ENCODE peak calls at places on chromosomes 7 and 10, in four cellular contexts. K, Q, L and D are unnamed samples.

GRCh38 chr7:64174941-64175340 is 32.1 kb upstream of the ZNF735 start:
- DNase-seq in K (no peak), Q (no peak), L (no peak), D (no peak)

GRCh38 chr10:57362811-57363210 is 904.9 kb downstream of the IPMK start:
- DNase-seq in K (no peak), Q (no peak), L (no peak), D (no peak)

GRCh38 chr10:132493756-132494290 is 43.8 kb upstream of the INPP5A start:
- DNase-seq in K (no peak), Q (no peak), L (no peak), D (no peak)

GRCh38 chr7:118094044-118094443 is 89.9 kb upstream of the LSM8 start:
- DNase-seq in K (no peak), Q (no peak), L (no peak), D (no peak)

GRCh38 chr7:44193011-44193802 is 4.0 kb upstream of the GCK start:
- DNase-seq in K (no peak), Q (no peak), L (no peak), D (no peak)

GRCh38 chr7:102836206-102836938 is 76.4 kb upstream of the LRRC17 start:
- DNase-seq in K (no peak), Q (no peak), L (no peak), D (no peak)

GRCh38 chr10:91689731-91690168 is 56.9 kb upstream of the PPP1R3C start:
- DNase-seq in K (no peak), Q (peak), L (no peak), D (no peak)

GRCh38 chr7:5673125-5673524 is 108.3 kb downstream of the RNF216 start:
- DNase-seq in K (no peak), Q (no peak), L (no peak), D (no peak)

GRCh38 chr7:44043902-44044301 is 600 bp upstream of the DBNL start:
- DNase-seq in K (no peak), Q (no peak), L (no peak), D (no peak)

GRCh38 chr7:38327597-38327996 is 54.2 kb upstream of the TARP start:
- DNase-seq in K (no peak), Q (no peak), L (no peak), D (no peak)

GRCh38 chr10:89295597-89295996 is 6.2 kb upstream of the IFIT2 start:
- DNase-seq in K (no peak), Q (no peak), L (no peak), D (no peak)

GRCh38 chr7:6274743-6275142 is 2.3 kb upstream of the CYTH3 start:
- DNase-seq in K (no peak), Q (no peak), L (no peak), D (no peak)

GRCh38 chr10:15642095-15642494 is 77.6 kb downstream of the ITGA8 start:
- DNase-seq in K (no peak), Q (no peak), L (no peak), D (no peak)

GRCh38 chr7:157208758-157209413 is 70.2 kb downstream of the UBE3C start:
- DNase-seq in K (no peak), Q (no peak), L (no peak), D (no peak)

GRCh38 chr10:3033925-3034324 is 33.4 kb upstream of the PFKP start:
- DNase-seq in K (no peak), Q (no peak), L (no peak), D (no peak)

GRCh38 chr7:45026984-45027773 is 27.2 kb downstream of the CCM2 start:
- DNase-seq in K (no peak), Q (no peak), L (peak), D (peak)

GRCh38 chr10:77214799-77215198 is 422.8 kb downstream of the KCNMA1 start:
- DNase-seq in K (no peak), Q (no peak), L (no peak), D (no peak)

GRCh38 chr7:55587687-55588378 is 15.5 kb upstream of the VOPP1 start:
- DNase-seq in K (no peak), Q (no peak), L (no peak), D (no peak)

GRCh38 chr10:17348111-17349008 is 106.0 kb downstream of the ST8SIA6 start:
- DNase-seq in K (no peak), Q (peak), L (no peak), D (no peak)

GRCh38 chr10:119734396-119735332 is 8.8 kb downstream of the INPP5F start:
- DNase-seq in K (no peak), Q (no peak), L (no peak), D (no peak)

GRCh38 chr7:108650487-108650886 is 80.8 kb downstream of the DNAJB9 start:
- DNase-seq in K (no peak), Q (no peak), L (no peak), D (no peak)

GRCh38 chr7:82578430-82578829 is 134.9 kb upstream of the CACNA2D1 start:
- DNase-seq in K (no peak), Q (no peak), L (no peak), D (no peak)

GRCh38 chr10:109973430-109973829 is 34.4 kb upstream of the ADD3 start:
- DNase-seq in K (no peak), Q (no peak), L (no peak), D (no peak)

GRCh38 chr10:15585303-15585715 is 134.4 kb downstream of the ITGA8 start:
- DNase-seq in K (peak), Q (no peak), L (peak), D (peak)

GRCh38 chr10:116947838-116948529 is 57.0 kb downstream of the SHTN1 start:
- DNase-seq in K (no peak), Q (no peak), L (no peak), D (no peak)

GRCh38 chr7:157056246-157056645 is 45.8 kb upstream of the MNX1 start:
- DNase-seq in K (no peak), Q (no peak), L (no peak), D (no peak)

GRCh38 chr10:127882801-127883459 is 9.8 kb downstream of the CLRN3 start:
- DNase-seq in K (no peak), Q (no peak), L (no peak), D (no peak)

GRCh38 chr7:95097851-95098250 is 190.5 kb downstream of the PPP1R9A start:
- DNase-seq in K (no peak), Q (no peak), L (no peak), D (no peak)

GRCh38 chr10:45425628-45426563 is 51.9 kb downstream of the ALOX5 start:
- DNase-seq in K (no peak), Q (no peak), L (no peak), D (no peak)

GRCh38 chr7:126937196-126937595 is 315.5 kb downstream of the GRM8 start:
- DNase-seq in K (no peak), Q (no peak), L (no peak), D (no peak)

GRCh38 chr10:55203319-55203718 is 402.3 kb upstream of the PCDH15 start:
- DNase-seq in K (no peak), Q (no peak), L (no peak), D (no peak)

GRCh38 chr7:102117743-102118142 is 168.9 kb upstream of the SH2B2 start:
- DNase-seq in K (no peak), Q (no peak), L (no peak), D (no peak)

GRCh38 chr7:49763791-49764190 is 9.6 kb upstream of the VWC2 start:
- DNase-seq in K (no peak), Q (no peak), L (no peak), D (peak)

GRCh38 chr10:16602104-16602735 is 80.5 kb upstream of the C1QL3 start:
- DNase-seq in K (no peak), Q (no peak), L (no peak), D (no peak)

GRCh38 chr7:125899577-125899976 is 970.0 kb upstream of the POT1 start:
- DNase-seq in K (no peak), Q (no peak), L (no peak), D (no peak)

GRCh38 chr10:47380341-47381215 is 3.5 kb downstream of the ZNF488 start:
- DNase-seq in K (peak), Q (peak), L (no peak), D (no peak)

GRCh38 chr7:69620063-69620462 is 21.8 kb downstream of the AUTS2 start:
- DNase-seq in K (no peak), Q (no peak), L (no peak), D (no peak)

GRCh38 chr10:38103754-38104153 is 9.6 kb downstream of the ZNF37A start:
- DNase-seq in K (no peak), Q (no peak), L (no peak), D (no peak)

GRCh38 chr7:101645951-101646350 is 16.9 kb upstream of the MYL10 start:
- DNase-seq in K (no peak), Q (no peak), L (no peak), D (no peak)

GRCh38 chr7:47327698-47328391 is 254.1 kb downstream of the TNS3 start:
- DNase-seq in K (peak), Q (peak), L (no peak), D (no peak)

GRCh38 chr10:6048281-6049030 is 13.7 kb downstream of the IL2RA start:
- DNase-seq in K (no peak), Q (no peak), L (no peak), D (no peak)

GRCh38 chr10:6052247-6053221 is 9.6 kb downstream of the IL2RA start:
- DNase-seq in K (peak), Q (peak), L (peak), D (no peak)

GRCh38 chr10:6049031-6049400 is 13.2 kb downstream of the IL2RA start:
- DNase-seq in K (no peak), Q (no peak), L (no peak), D (no peak)

GRCh38 chr10:6053303-6053702 is 8.9 kb downstream of the IL2RA start:
- DNase-seq in K (no peak), Q (no peak), L (no peak), D (no peak)

DNA sequence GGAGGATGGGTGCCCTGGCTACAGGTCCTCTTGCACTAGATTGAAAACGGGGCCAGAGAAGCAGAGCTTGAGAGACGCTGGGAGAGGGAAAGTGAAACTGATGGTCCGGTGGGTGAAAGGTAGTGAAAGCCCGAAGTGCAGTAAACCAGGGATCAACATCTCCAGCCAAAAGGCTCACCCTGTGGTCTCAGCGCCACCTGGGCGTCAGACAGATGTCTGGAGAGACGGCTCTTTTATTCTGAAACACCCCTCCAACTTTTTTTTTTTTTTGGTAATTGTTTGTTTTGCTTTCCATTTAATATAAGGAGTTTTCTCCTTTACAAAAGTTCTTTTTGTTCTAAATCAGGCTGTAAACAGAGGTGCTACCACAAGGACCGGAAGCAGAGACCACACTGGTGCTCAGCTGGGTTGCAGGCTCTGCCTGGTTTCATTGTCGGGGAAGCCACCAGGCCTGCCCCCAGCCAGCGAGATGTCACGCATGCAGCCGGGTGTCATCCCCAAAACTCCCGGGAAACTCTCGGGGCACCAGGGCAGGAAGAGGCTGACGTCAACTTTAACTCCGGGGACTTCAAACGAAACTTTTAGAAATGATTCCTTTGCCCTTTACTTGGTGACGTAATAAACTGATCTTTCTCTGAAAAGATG is 11.2 kb downstream of the IL2RA start:
- DNase-seq in K (peak), Q (peak), L (peak), D (peak)
- TF ChIP-seq CTCF in K (no peak), Q (peak), L (peak), D (peak)

GRCh38 chr7:130943336-130943901 is 209.4 kb upstream of the KLF14 start:
- DNase-seq in K (no peak), Q (no peak), L (no peak), D (no peak)

GRCh38 chr7:130945411-130945811 is 211.4 kb upstream of the KLF14 start:
- DNase-seq in K (no peak), Q (no peak), L (peak), D (no peak)

GRCh38 chr7:130943981-130944380 is 210.0 kb upstream of the KLF14 start:
- DNase-seq in K (no peak), Q (no peak), L (no peak), D (no peak)

GRCh38 chr7:130946110-130946509 is 212.1 kb upstream of the KLF14 start:
- DNase-seq in K (no peak), Q (no peak), L (no peak), D (no peak)

GRCh38 chr7:130944997-130945396 is 211.0 kb upstream of the KLF14 start:
- DNase-seq in K (no peak), Q (no peak), L (no peak), D (no peak)
- H3K4me3 ChIP-seq in K (no peak), Q (no peak), L (no peak), D (no peak)

DNA sequence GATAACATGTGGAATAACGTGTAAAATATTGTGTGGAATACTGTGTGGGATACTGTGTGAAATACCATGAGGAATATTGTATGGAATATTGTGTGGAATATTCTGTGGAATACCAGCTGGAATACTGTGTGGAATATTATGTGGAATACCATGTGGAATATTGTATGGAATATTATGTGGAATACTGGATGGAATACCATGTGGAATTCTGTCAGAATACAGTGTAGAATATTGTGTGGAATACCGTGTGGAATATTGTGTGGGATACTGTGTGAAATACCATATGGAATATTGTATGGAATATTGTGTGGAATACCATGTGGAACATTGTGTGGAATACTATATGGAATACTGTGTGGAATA is 134.6 kb upstream of the CHST15 start:
- DNase-seq in K (no peak), Q (no peak), L (no peak), D (no peak)
- TF ChIP-seq CTCF in K (no peak), Q (no peak), L (no peak), D (no peak)

DNA sequence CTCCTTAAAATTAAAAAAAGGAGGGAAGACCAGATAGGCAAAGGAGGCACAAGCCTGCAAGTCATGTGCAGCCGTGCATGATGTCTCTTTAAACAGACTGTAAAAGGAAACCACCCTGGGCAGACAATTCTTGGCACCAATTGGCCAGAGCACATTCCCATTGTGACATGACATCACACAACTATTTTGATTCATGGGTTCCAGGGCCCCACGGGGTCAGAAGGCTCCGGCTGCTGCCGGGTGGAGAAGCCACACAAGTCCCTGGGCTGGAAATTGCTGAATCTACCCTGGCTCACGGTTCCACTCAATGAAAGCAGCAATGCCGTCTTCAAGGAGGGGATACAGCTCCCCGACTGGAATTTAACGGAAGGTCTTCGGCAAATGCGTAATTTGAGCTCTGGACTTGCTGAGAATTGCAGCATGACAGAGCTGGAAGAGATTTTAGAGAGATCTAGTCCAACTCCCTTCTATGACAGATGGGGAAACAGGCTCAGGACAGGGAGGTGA is 140.5 kb downstream of the PRKAG2 start:
- DNase-seq in K (peak), Q (peak), L (no peak), D (no peak)
- H3K4me3 ChIP-seq in K (peak), Q (no peak), L (no peak), D (no peak)

DNA sequence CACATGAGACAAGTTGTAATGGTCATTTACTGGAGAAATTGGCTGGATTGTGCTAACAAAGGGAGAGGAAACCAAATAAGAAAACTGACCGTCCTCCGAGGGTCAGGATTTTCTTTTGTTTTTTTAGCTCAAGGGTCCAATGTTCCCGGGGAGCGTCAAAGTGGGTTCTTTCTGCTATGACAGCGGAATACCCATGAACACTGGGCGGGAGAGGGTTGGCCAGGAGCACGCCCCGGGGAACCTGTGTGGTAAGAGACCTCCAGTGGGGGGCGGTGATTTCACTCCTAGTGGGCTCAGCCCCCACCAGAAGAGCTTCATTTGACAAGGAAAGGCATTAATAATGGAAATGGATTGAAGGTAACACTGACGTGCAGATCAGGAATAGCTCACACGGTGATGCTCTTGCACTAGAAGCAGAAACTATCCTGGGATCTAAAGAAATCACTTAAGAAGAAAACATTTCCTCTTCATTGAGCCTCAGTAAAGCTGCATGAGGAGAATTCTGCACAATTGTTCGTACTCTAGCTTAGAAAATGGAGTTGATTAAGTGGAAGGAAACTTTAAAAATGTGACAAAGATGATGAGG is 627.0 kb downstream of the SUGCT start:
- DNase-seq in K (no peak), Q (no peak), L (no peak), D (no peak)
- TF ChIP-seq CTCF in K (no peak), Q (no peak), L (no peak), D (no peak)

DNA sequence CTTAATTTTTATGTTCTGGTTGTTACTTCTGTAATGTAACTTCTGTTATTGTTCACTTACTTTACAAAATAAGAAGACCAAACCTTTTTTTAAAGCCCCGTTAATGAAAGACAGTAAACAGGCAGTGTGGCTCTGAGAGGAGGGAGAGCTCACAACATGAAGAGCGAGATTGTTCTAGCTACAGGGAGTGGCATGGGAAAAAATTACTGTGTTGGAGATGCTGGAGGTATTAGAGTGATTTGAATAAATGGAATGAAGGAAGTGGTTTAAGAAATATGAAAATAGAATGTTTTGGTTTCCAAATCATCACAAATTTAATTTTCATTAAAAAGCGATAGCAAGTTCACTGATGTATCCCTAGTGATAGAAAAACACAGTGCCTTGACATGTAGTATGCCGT is 31.8 kb downstream of the REEP3 start:
- DNase-seq in K (no peak), Q (no peak), L (no peak), D (no peak)
- H3K4me3 ChIP-seq in K (no peak), Q (no peak), L (no peak), D (no peak)